ENCODE peak calls at places on chromosomes 12 and 14, in four cellular contexts. D is A549, X is GM12892, G is suprapubic skin. R is an unnamed sample.

GRCh38 chr14:77102154-77102553 is 4.1 kb downstream of the CIPC start:
- DNase-seq in D (no peak), X (no peak), G (no peak), R (no peak)

GRCh38 chr14:93994919-93995682 is 2.0 kb upstream of the CCDC197 start:
- DNase-seq in D (peak), X (no peak), G (no peak), R (peak)

GRCh38 chr12:57631566-57632368 is 1.2 kb downstream of the B4GALNT1 start:
- DNase-seq in D (no peak), X (peak), G (peak), R (no peak)

GRCh38 chr12:114340231-114340630 is 65.7 kb downstream of the TBX5 start:
- DNase-seq in D (no peak), X (no peak), G (no peak), R (peak)

GRCh38 chr12:32089156-32089950 is 17.3 kb upstream of the BICD1 start:
- DNase-seq in D (no peak), X (no peak), G (no peak), R (no peak)

GRCh38 chr12:72011374-72011773 is 72.7 kb downstream of the TPH2 start:
- DNase-seq in D (no peak), X (no peak), G (no peak), R (peak)

GRCh38 chr14:88613552-88614010 is 50.7 kb downstream of the ZC3H14 start:
- DNase-seq in D (no peak), X (no peak), G (no peak), R (peak)

GRCh38 chr14:29926701-29927595 is 699 bp downstream of the PRKD1 start:
- DNase-seq in D (peak), X (peak), G (no peak), R (peak)

GRCh38 chr12:92402415-92402814 is 256.8 kb upstream of the BTG1 start:
- DNase-seq in D (no peak), X (no peak), G (no peak), R (no peak)

GRCh38 chr12:92404921-92405320 is 259.3 kb upstream of the BTG1 start:
- DNase-seq in D (no peak), X (no peak), G (no peak), R (no peak)

GRCh38 chr12:92404259-92404894 is 258.7 kb upstream of the BTG1 start:
- DNase-seq in D (no peak), X (no peak), G (no peak), R (no peak)

GRCh38 chr12:92400006-92400405 is 254.4 kb upstream of the BTG1 start:
- DNase-seq in D (no peak), X (no peak), G (no peak), R (no peak)

GRCh38 chr12:92403210-92404175 is 257.8 kb upstream of the BTG1 start:
- DNase-seq in D (no peak), X (peak), G (no peak), R (no peak)
- TF ChIP-seq POLR2A in D (no peak), X (peak), G (no peak), R (no peak)

DNA sequence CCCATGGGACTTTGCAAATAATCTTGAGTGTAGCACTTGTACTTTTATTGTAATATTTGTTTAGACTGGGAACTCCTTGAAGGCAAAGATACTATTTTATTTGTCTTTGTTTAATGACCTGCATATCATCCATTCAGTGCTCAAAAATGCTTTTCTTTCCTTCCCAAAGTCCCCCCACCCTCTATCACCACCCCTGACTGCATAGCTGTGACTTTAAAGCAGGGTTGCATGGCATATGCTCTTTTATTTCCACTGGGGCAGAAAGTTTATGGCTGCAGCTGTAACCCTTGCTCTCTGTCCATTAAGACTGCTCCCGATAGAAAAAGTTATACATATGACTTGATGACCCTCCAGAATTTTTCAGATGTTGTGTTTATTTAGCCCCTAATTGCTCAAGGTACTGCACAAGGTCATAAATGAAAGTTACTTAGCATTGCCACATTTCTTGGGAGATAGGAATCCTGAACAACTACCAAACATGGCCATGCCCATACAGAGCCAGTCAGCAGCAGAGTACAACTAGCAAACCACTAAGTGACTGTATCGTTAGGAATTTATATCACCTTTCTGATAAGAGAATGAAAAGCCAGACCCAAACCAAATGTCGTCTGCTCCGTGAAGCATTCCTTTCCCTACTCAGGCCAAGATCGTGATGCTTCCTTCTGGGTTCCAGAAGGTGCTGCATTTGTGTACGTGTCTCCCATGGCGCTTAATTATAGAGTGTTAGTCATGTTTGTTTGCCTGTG is 114.3 kb downstream of the DIP2B start:
- DNase-seq in D (no peak), X (no peak), G (no peak), R (peak)
- TF ChIP-seq POLR2A in D (no peak), X (no peak), G (no peak), R (no peak)

DNA sequence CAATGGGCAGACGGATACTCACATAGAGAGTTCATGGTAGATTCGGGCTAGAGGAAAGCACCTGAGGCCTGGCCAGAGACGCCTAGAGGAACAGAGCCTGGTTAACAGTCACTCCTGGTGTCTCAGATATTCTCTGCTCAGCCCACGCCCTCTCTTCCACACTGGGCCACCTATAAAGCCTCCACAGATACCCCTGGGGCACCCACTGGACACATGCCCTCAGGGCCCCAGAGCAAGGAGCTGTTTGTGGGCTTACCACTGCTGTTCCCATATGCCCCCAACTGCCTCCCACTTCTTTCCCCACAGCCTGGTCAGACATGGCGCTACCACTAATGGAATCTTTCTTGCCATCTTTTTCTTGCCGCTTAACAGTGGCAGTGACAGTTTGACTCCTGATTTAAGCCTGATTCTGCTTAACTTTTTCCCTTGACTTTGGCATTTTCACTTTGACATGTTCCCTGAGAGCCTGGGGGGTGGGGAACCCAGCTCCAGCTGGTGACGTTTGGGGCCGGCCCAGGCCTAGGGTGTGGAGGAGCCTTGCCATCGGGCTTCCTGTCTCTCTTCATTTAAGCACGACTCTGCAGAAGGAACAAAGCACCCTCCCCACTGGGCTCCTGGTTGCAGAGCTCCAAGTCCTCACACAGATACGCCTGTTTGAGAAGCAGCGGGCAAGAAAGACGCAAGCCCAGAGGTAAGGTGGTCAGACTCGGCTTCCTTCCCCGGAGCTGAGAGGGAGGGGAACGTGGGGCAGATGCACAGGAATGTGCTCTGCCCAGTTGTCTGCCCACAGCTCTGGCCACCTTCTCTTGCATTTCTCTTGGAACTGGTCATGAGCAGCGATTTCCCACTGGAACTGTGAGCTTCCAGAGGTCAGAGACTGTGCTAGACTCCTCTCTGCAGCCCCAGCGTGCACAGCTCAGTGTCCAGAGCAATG is at the start of gene CD4:
- DNase-seq in D (no peak), X (no peak), G (no peak), R (no peak)
- TF ChIP-seq POLR2A in D (no peak), X (no peak), G (no peak), R (no peak)

DNA sequence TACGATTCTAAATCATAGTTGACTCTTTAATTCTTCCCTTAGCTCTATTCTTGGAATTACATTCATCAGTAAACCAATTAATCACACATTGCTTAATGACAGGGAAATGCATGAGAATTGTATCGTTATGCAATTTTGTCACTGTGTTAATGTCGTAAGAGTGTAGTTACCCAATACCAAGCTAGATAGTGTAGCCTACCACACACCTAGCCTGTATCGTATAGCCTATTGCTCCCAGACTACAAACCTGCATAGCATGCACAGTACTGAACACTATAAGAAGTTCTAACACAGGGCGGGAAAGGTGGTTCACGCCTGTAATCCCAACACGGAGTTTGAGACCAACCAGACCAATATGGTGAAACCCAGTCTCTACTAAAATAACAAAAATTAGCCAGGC is 24.7 kb downstream of the HNRNPC start:
- DNase-seq in D (no peak), X (no peak), G (no peak), R (no peak)
- TF ChIP-seq POLR2A in D (no peak), X (peak), G (no peak), R (no peak)

GRCh38 chr12:120453060-120453761 is 7.0 kb downstream of the GATC start:
- DNase-seq in D (no peak), X (no peak), G (no peak), R (no peak)
- TF ChIP-seq POLR2A in D (no peak), X (no peak), G (no peak), R (no peak)

GRCh38 chr12:109084425-109084824 is 8.8 kb downstream of the ALKBH2 start:
- DNase-seq in D (no peak), X (no peak), G (no peak), R (no peak)
- TF ChIP-seq POLR2A in D (no peak), X (no peak), G (no peak), R (no peak)